ENCODE peak calls at places on chromosome 1, in seven cellular contexts. J, I, E, L, Q, F and T are unnamed samples.
A peak's percentile ranks its signal among the peaks of the same experiment; 100 is the strongest.

GRCh38 chr1:158055854-158056253 is 62.4 kb downstream of the KIRREL1 start:
- DNase-seq in J (no peak), I (no peak), E (peak; percentile 10), L (no peak), Q (no peak), F (no peak), T (no peak)

GRCh38 chr1:228647523-228648444 is 87.5 kb upstream of the RHOU start:
- DNase-seq in J (peak; percentile 68), I (peak; percentile 77), E (peak; percentile 17), L (peak; percentile 76), Q (peak; percentile 50), F (no peak), T (no peak)

GRCh38 chr1:182644863-182645262 is 39.5 kb downstream of the RGS8 start:
- DNase-seq in J (no peak), I (no peak), E (peak; percentile 71), L (no peak), Q (no peak), F (no peak), T (no peak)

GRCh38 chr1:22245716-22246115 is 102.8 kb upstream of the WNT4 start:
- DNase-seq in J (no peak), I (no peak), E (no peak), L (no peak), Q (no peak), F (no peak), T (no peak)

GRCh38 chr1:85611856-85612255 is 31.3 kb downstream of the CCN1 start:
- DNase-seq in J (no peak), I (peak; percentile 98), E (no peak), L (no peak), Q (peak; percentile 95), F (peak; percentile 99), T (no peak)

GRCh38 chr1:218284377-218284916 is 646 bp upstream of the RRP15 start:
- DNase-seq in J (no peak), I (peak; percentile 23), E (no peak), L (no peak), Q (no peak), F (no peak), T (no peak)

GRCh38 chr1:211643324-211644212 is 31.9 kb downstream of the NEK2 start:
- DNase-seq in J (peak; percentile 50), I (peak; percentile 68), E (peak; percentile 20), L (peak; percentile 85), Q (peak; percentile 50), F (no peak), T (no peak)

GRCh38 chr1:102219463-102219862 is 222.7 kb upstream of the OLFM3 start:
- DNase-seq in J (no peak), I (no peak), E (no peak), L (no peak), Q (no peak), F (no peak), T (no peak)

GRCh38 chr1:154611150-154611865 is 3.3 kb upstream of the ADAR start:
- DNase-seq in J (no peak), I (no peak), E (no peak), L (no peak), Q (no peak), F (no peak), T (no peak)

GRCh38 chr1:84995484-84996334 is 1.2 kb downstream of the MCOLN2 start:
- DNase-seq in J (no peak), I (no peak), E (peak; percentile 82), L (no peak), Q (no peak), F (no peak), T (peak; percentile 78)

GRCh38 chr1:170807432-170807831 is 127.9 kb upstream of the MROH9 start:
- DNase-seq in J (no peak), I (peak; percentile 59), E (no peak), L (no peak), Q (peak; percentile 22), F (peak; percentile 28), T (no peak)

GRCh38 chr1:113199718-113200455 is 126.9 kb downstream of the LRIG2 start:
- DNase-seq in J (no peak), I (peak; percentile 26), E (no peak), L (no peak), Q (no peak), F (no peak), T (no peak)

GRCh38 chr1:51924455-51924854 is 45.9 kb upstream of the NRDC start:
- DNase-seq in J (no peak), I (peak; percentile 44), E (no peak), L (no peak), Q (no peak), F (no peak), T (peak; percentile 23)

GRCh38 chr1:44819594-44820327 is 11.4 kb downstream of the BTBD19 start:
- DNase-seq in J (peak; percentile 84), I (peak; percentile 84), E (peak; percentile 95), L (peak; percentile 84), Q (peak; percentile 81), F (peak; percentile 89), T (peak; percentile 91)

GRCh38 chr1:64965239-64966157 is 851 bp downstream of the JAK1 start:
- DNase-seq in J (peak; percentile 81), I (peak; percentile 55), E (peak; percentile 86), L (peak; percentile 66), Q (peak; percentile 52), F (no peak), T (peak; percentile 72)

GRCh38 chr1:160168609-160169369 is 17.4 kb downstream of the ATP1A4 start:
- DNase-seq in J (no peak), I (no peak), E (no peak), L (no peak), Q (no peak), F (peak; percentile 54), T (no peak)

GRCh38 chr1:100896481-100896982 is 642 bp downstream of the SLC30A7 start:
- DNase-seq in J (no peak), I (peak; percentile 87), E (peak; percentile 64), L (peak; percentile 54), Q (peak; percentile 46), F (peak; percentile 18), T (peak; percentile 70)

GRCh38 chr1:53298163-53298685 is 29.6 kb downstream of the LRP8 start:
- DNase-seq in J (no peak), I (no peak), E (no peak), L (no peak), Q (no peak), F (peak; percentile 2), T (no peak)

GRCh38 chr1:15218287-15219279 is 28.4 kb upstream of the FHAD1 start:
- DNase-seq in J (no peak), I (no peak), E (no peak), L (no peak), Q (no peak), F (no peak), T (no peak)

GRCh38 chr1:193533883-193534282 is 347.5 kb upstream of the B3GALT2 start:
- DNase-seq in J (no peak), I (no peak), E (no peak), L (no peak), Q (no peak), F (no peak), T (no peak)

GRCh38 chr1:200376521-200376920 is 33.3 kb downstream of the ZNF281 start:
- DNase-seq in J (no peak), I (peak; percentile 89), E (no peak), L (no peak), Q (no peak), F (no peak), T (no peak)

GRCh38 chr1:9231648-9232332 is 2.8 kb upstream of the H6PD start:
- DNase-seq in J (no peak), I (peak; percentile 84), E (no peak), L (no peak), Q (peak; percentile 49), F (no peak), T (no peak)

GRCh38 chr1:208028526-208028925 is 117.6 kb upstream of the CD34 start:
- DNase-seq in J (no peak), I (no peak), E (no peak), L (no peak), Q (no peak), F (no peak), T (no peak)

GRCh38 chr1:27342778-27343638 is 1.2 kb downstream of the SYTL1 start:
- DNase-seq in J (no peak), I (peak; percentile 99), E (peak; percentile 76), L (peak; percentile 42), Q (peak; percentile 97), F (no peak), T (peak; percentile 65)

GRCh38 chr1:171803056-171803455 is 21.6 kb downstream of the METTL13 start:
- DNase-seq in J (no peak), I (no peak), E (no peak), L (no peak), Q (no peak), F (no peak), T (no peak)

GRCh38 chr1:223831755-223832636 is 13.8 kb downstream of the TP53BP2 start:
- DNase-seq in J (no peak), I (peak; percentile 30), E (no peak), L (no peak), Q (peak; percentile 40), F (no peak), T (no peak)
- TF ChIP-seq CTCF in J (no peak), I (no peak), E (no peak), L (no peak), Q (no peak), F (no peak), T (no peak)

GRCh38 chr1:190633488-190633887 is 155.8 kb upstream of the BRINP3 start:
- DNase-seq in J (no peak), I (peak; percentile 2), E (no peak), L (no peak), Q (no peak), F (no peak), T (no peak)
- TF ChIP-seq CTCF in J (no peak), I (no peak), E (no peak), L (no peak), Q (no peak), F (no peak), T (peak; percentile 49)

GRCh38 chr1:225347123-225347683 is 80.6 kb downstream of the LBR start:
- DNase-seq in J (no peak), I (no peak), E (peak; percentile 4), L (no peak), Q (no peak), F (no peak), T (no peak)

GRCh38 chr1:225348400-225348799 is 79.4 kb downstream of the LBR start:
- DNase-seq in J (no peak), I (no peak), E (no peak), L (no peak), Q (no peak), F (no peak), T (no peak)

GRCh38 chr1:225342695-225343094 is 85.1 kb downstream of the LBR start:
- DNase-seq in J (no peak), I (no peak), E (no peak), L (no peak), Q (no peak), F (no peak), T (no peak)

GRCh38 chr1:225341642-225342041 is 86.2 kb downstream of the LBR start:
- DNase-seq in J (no peak), I (no peak), E (no peak), L (no peak), Q (no peak), F (no peak), T (no peak)

GRCh38 chr1:225343618-225344017 is 84.2 kb downstream of the LBR start:
- DNase-seq in J (no peak), I (peak; percentile 45), E (peak; percentile 37), L (no peak), Q (peak; percentile 32), F (no peak), T (no peak)
- TF ChIP-seq CTCF in J (no peak), I (peak; percentile 33), E (peak; percentile 81), L (no peak), Q (peak; percentile 61), F (peak; percentile 17), T (peak; percentile 13)

GRCh38 chr1:225711236-225711937 is 58.5 kb upstream of the ENAH start:
- DNase-seq in J (no peak), I (no peak), E (no peak), L (no peak), Q (no peak), F (no peak), T (no peak)
- TF ChIP-seq CTCF in J (no peak), I (no peak), E (no peak), L (no peak), Q (no peak), F (no peak), T (no peak)